ENCODE peak calls at places on chromosomes 16 and 17, in five cellular contexts. Q is right lobe of liver, L is PC-3, D is testis, W is thoracic aorta. P is an unnamed sample. For H3K27me3, the result is how much of the 10 kb centered on the place peaks cover.

GRCh38 chr17:81170727-81171494 is 4.9 kb upstream of the AATK start:
- DNase-seq in L (no peak), Q (no peak), D (no peak), W (no peak), P (no peak)

GRCh38 chr16:75097191-75097761 is 19.3 kb downstream of the LDHD start:
- DNase-seq in L (no peak), Q (no peak), W (no peak), D (no peak), P (no peak)

GRCh38 chr16:63038563-63039131 is 1002.4 kb upstream of the CDH8 start:
- DNase-seq in Q (no peak), L (no peak), W (no peak), D (no peak), P (no peak)

GRCh38 chr16:11372073-11372923 is 27.0 kb downstream of the RMI2 start:
- DNase-seq in Q (no peak), D (no peak), W (no peak), L (no peak), P (peak)

GRCh38 chr16:87411375-87412271 is 19.5 kb downstream of the MAP1LC3B start:
- DNase-seq in D (no peak), Q (no peak), L (no peak), W (no peak), P (no peak)

GRCh38 chr17:82815354-82815753 is 24.5 kb downstream of the ZNF750 start:
- DNase-seq in L (no peak), W (no peak), Q (no peak), D (no peak), P (no peak)

GRCh38 chr17:40901981-40902862 is 17.2 kb upstream of the KRT20 start:
- DNase-seq in D (no peak), W (no peak), L (peak), Q (no peak), P (no peak)

GRCh38 chr17:40071720-40072480 is 9.1 kb downstream of the THRA start:
- DNase-seq in Q (peak), L (no peak), W (peak), D (peak), P (peak)

GRCh38 chr17:1686086-1686485 is 1.4 kb upstream of the PRPF8 start:
- DNase-seq in W (no peak), D (no peak), Q (no peak), L (peak), P (no peak)

GRCh38 chr16:20484726-20485125 is 33.4 kb downstream of the ACSM2A start:
- DNase-seq in D (no peak), Q (no peak), W (no peak), L (no peak), P (no peak)

GRCh38 chr17:18986541-18987229 is 17.9 kb downstream of the FAM83G start:
- DNase-seq in Q (no peak), D (no peak), W (no peak), L (no peak), P (no peak)

GRCh38 chr17:63474174-63474913 is 2.5 kb upstream of the ACE start:
- DNase-seq in Q (no peak), L (peak), D (peak), W (no peak), P (no peak)

GRCh38 chr16:29664133-29664912 is 1.3 kb downstream of the SPN start:
- DNase-seq in L (no peak), D (no peak), W (no peak), Q (peak), P (no peak)

GRCh38 chr17:48240122-48240521 is 132.6 kb downstream of the SNX11 start:
- DNase-seq in W (no peak), L (no peak), D (no peak), Q (no peak), P (no peak)

GRCh38 chr17:48239603-48239995 is 132.0 kb downstream of the SNX11 start:
- DNase-seq in L (no peak), W (no peak), D (no peak), Q (no peak), P (no peak)

GRCh38 chr17:48241770-48242497 is 134.4 kb downstream of the SNX11 start:
- DNase-seq in W (no peak), L (no peak), D (no peak), Q (no peak), P (no peak)

GRCh38 chr17:48241131-48241591 is 133.6 kb downstream of the SNX11 start:
- DNase-seq in Q (no peak), D (no peak), L (peak), W (no peak), P (no peak)

DNA sequence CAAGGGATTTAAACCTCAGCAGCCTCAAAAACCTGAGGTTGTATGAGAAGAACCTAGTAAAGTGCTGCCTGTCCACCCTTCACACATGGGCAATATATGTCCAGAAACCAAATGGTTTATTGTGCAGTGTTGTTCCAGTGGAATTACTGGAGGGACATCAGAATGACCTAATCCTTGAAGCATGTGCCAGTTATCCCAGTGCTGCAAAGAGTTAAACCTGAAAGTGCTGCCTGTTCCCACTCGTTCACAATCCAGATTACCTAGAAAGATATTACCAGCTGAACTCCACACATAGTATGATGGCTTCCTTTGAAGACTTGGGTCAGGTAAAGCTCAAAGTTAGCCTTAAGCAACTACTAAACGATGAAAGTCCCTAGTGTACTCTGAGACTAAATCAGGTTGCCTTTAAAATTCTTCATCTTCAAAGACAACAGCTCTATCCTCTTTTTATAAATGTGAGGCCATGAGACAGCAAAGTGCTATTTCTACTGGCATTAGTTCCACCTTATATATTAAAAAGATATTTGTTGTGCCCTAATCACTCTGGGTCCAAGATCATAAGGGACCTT is 133.1 kb downstream of the SNX11 start:
- DNase-seq in D (no peak), Q (no peak), W (no peak), L (peak), P (no peak)
- H3K27me3 ChIP-seq in D (under half), Q (under half), W (under half), L (under half), P (under half)

GRCh38 chr17:79135628-79136405 is 61.2 kb downstream of the ENGASE start:
- DNase-seq in Q (no peak), D (no peak), L (no peak), W (no peak), P (peak)

GRCh38 chr17:79137015-79137770 is 62.6 kb downstream of the ENGASE start:
- DNase-seq in L (no peak), D (peak), Q (no peak), W (no peak), P (peak)

GRCh38 chr17:79138826-79139225 is 64.2 kb downstream of the ENGASE start:
- DNase-seq in Q (no peak), D (no peak), L (no peak), W (no peak), P (no peak)

GRCh38 chr17:79136596-79136995 is 62.0 kb downstream of the ENGASE start:
- DNase-seq in D (no peak), Q (no peak), L (no peak), W (no peak), P (peak)

DNA sequence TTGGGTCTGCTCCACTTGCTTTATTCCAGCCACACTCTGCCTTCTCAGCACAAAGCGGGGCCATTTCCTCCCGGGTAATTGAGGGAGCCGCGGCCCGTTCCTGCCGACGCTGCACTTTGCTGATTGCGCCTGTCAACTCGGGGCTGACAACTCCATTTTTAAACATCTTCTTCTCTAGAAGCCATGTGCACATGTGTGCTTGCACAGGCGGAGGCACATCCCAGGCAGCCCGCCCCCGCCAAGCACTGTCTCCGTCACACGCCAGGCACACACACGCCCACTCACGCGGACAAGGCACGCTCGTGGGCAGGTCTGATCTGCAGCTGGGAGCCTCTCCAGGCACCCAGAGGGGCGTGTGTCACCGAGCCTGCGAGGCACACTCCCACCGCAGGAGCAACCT is 63.2 kb downstream of the ENGASE start:
- DNase-seq in D (no peak), Q (no peak), W (no peak), L (no peak), P (no peak)
- H3K27me3 ChIP-seq in D (under half), Q (under half), W (under half), L (half or more), P (under half)

DNA sequence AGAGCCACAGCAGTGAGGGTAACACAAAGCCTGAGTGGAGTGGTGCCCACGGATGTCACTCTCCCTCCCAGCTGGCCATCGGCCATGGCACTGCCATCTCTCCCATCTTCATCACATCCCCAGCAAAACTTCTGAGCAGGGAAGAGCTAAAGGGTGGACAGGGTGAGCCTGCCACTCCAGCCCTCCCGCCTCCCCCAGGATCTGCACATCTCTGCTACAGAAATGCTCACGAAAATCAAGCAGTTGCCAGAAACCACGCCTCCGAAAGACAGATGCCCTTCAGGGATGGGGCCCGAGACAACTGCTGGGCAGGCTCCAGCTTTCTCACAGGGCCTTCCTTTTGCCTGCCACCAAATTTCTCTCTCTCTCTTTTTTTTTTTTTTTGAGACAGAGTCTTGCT is 3.6 kb downstream of the GRIN2C start:
- DNase-seq in L (no peak), W (no peak), D (peak), Q (no peak), P (no peak)
- H3K27me3 ChIP-seq in L (half or more), W (under half), D (under half), Q (under half), P (half or more)

GRCh38 chr16:2962334-2963073 is 1.6 kb upstream of the KREMEN2 start:
- DNase-seq in L (no peak), W (no peak), Q (no peak), D (no peak), P (peak)

GRCh38 chr16:2963074-2963610 is 933 bp upstream of the KREMEN2 start:
- DNase-seq in D (no peak), L (no peak), Q (no peak), W (no peak), P (peak)

GRCh38 chr16:2966043-2966802 is 2.1 kb downstream of the KREMEN2 start:
- DNase-seq in L (no peak), D (no peak), Q (no peak), W (no peak), P (no peak)

GRCh38 chr16:2964416-2965223 is 545 bp downstream of the KREMEN2 start:
- DNase-seq in D (peak), W (no peak), L (peak), Q (no peak), P (peak)

GRCh38 chr16:2963611-2964415 is at the start of gene KREMEN2:
- DNase-seq in D (no peak), W (no peak), Q (no peak), L (peak), P (peak)
- H3K27me3 ChIP-seq in D (under half), W (under half), Q (under half), L (under half), P (under half)

GRCh38 chr17:20010886-20011402 is 1.8 kb downstream of the SPECC1 start:
- DNase-seq in Q (no peak), D (no peak), W (no peak), L (no peak), P (no peak)
- H3K27me3 ChIP-seq in Q (under half), D (under half), W (under half), L (under half), P (under half)

GRCh38 chr16:57918994-57919393 is 51.9 kb downstream of the CNGB1 start:
- DNase-seq in L (no peak), W (no peak), D (no peak), Q (no peak), P (no peak)
- H3K27me3 ChIP-seq in L (under half), W (under half), D (under half), Q (under half), P (under half)

DNA sequence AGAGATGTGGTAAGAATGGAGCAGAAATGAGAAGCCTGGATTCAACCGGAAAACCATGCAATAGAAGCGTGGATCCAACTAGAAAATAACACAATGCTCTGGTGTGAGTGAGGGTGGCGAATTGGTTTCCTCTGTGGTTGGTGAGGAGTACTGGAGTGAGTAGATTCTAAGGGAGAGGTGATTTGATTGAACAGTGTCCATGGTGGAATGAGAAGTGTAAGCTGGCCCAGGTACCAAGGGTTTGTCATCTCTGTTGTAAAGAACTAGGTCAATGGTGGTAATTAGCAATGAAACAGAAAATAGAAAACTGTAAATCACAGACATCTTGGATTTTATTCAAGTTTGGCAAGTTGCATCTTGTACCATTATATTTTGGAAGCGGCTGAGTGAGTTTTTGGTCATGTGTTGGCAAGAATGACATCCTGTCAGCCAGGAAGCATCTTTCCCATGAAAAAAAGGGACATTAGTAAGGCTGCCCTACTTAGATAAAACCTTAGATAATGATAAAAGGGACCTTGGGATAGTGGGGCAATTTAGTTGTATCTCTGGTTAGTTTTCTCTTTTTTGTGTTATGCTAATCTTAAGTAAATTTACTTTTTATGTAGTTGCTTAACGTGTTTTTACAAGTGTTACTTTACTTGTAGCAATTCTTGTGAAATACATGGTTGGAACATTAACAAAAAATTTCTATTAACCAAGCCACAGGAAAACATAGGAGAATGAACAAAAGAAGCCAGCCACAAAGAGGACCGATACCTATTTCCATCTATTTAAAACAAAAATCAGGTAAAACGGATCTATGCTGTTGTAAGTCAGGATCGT is 20.9 kb downstream of the HSD17B2 start:
- DNase-seq in D (no peak), L (peak), Q (no peak), W (no peak), P (no peak)
- H3K27me3 ChIP-seq in D (under half), L (under half), Q (under half), W (under half), P (under half)

DNA sequence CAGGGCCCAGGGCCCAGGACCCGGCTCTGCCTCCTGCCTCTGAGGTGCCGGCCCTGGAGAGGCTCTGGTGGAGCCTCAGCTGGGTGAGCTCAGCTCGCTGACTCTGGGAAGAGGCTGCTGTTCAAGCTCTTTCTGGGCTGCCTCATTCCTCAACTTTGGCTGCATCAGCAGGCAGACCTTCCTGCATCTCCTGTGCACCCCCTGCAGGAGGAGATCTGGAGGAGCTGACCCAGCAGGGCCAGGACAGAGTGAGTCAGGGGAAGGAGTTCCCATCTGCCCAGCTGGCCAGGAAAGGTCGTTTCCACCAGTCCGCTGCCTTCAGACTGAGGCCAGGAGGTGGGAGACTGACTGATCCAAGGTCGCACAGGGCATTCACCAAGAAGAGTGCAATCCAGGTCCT is 10.7 kb downstream of the CRHR1 start:
- DNase-seq in Q (no peak), D (no peak), W (no peak), L (peak), P (peak)
- H3K27me3 ChIP-seq in Q (under half), D (under half), W (under half), L (under half), P (under half)